ENCODE peak calls at places on chromosomes 5 and 9, in nine cellular contexts. One of them, this sample, is unnamed.

GRCh38 chr9:82101475-82101874 is 112.9 kb downstream of the SPATA31D1 start:
- DNase-seq in A673: no peak
- DNase-seq in fibroblast of the aortic adventitia: no peak
- DNase-seq in stomach: no peak
- DNase-seq in cardiac muscle cell: no peak
- DNase-seq in neural crest cell: no peak
- DNase-seq in CD8-positive, alpha-beta T cell: no peak
- DNase-seq in ovary: no peak
- DNase-seq in BJ: no peak
- DNase-seq in this sample: no peak

GRCh38 chr9:111992523-111992922 is 95.9 kb downstream of the UGCG start:
- DNase-seq in A673: no peak
- DNase-seq in fibroblast of the aortic adventitia: peak
- DNase-seq in stomach: no peak
- DNase-seq in cardiac muscle cell: no peak
- DNase-seq in neural crest cell: no peak
- DNase-seq in CD8-positive, alpha-beta T cell: no peak
- DNase-seq in ovary: no peak
- DNase-seq in BJ: no peak
- DNase-seq in this sample: no peak

GRCh38 chr5:77354454-77354853 is 137.7 kb downstream of the WDR41 start:
- DNase-seq in A673: no peak
- DNase-seq in fibroblast of the aortic adventitia: no peak
- DNase-seq in stomach: no peak
- DNase-seq in cardiac muscle cell: no peak
- DNase-seq in neural crest cell: no peak
- DNase-seq in CD8-positive, alpha-beta T cell: no peak
- DNase-seq in ovary: no peak
- DNase-seq in BJ: no peak
- DNase-seq in this sample: no peak

GRCh38 chr9:25724424-25724823 is 46.2 kb upstream of the TUSC1 start:
- DNase-seq in A673: no peak
- DNase-seq in fibroblast of the aortic adventitia: peak
- DNase-seq in stomach: no peak
- DNase-seq in cardiac muscle cell: no peak
- DNase-seq in neural crest cell: no peak
- DNase-seq in CD8-positive, alpha-beta T cell: no peak
- DNase-seq in ovary: no peak
- DNase-seq in BJ: no peak
- DNase-seq in this sample: no peak

GRCh38 chr9:134781895-134782294 is 98.7 kb upstream of the FCN2 start:
- DNase-seq in A673: peak
- DNase-seq in fibroblast of the aortic adventitia: no peak
- DNase-seq in stomach: no peak
- DNase-seq in cardiac muscle cell: peak
- DNase-seq in neural crest cell: no peak
- DNase-seq in CD8-positive, alpha-beta T cell: no peak
- DNase-seq in ovary: no peak
- DNase-seq in BJ: no peak
- DNase-seq in this sample: no peak

GRCh38 chr5:1666812-1667588 is 132.6 kb downstream of the MRPL36 start:
- DNase-seq in A673: peak
- DNase-seq in fibroblast of the aortic adventitia: no peak
- DNase-seq in stomach: peak
- DNase-seq in cardiac muscle cell: peak
- DNase-seq in neural crest cell: peak
- DNase-seq in CD8-positive, alpha-beta T cell: peak
- DNase-seq in ovary: peak
- DNase-seq in BJ: no peak
- DNase-seq in this sample: no peak

GRCh38 chr9:109986423-109987055 is 206.5 kb downstream of the PALM2AKAP2 start:
- DNase-seq in A673: no peak
- DNase-seq in fibroblast of the aortic adventitia: peak
- DNase-seq in stomach: no peak
- DNase-seq in cardiac muscle cell: no peak
- DNase-seq in neural crest cell: no peak
- DNase-seq in CD8-positive, alpha-beta T cell: no peak
- DNase-seq in ovary: no peak
- DNase-seq in BJ: peak
- DNase-seq in this sample: no peak

GRCh38 chr5:61680247-61680646 is 348.2 kb downstream of the ZSWIM6 start:
- DNase-seq in A673: no peak
- DNase-seq in fibroblast of the aortic adventitia: no peak
- DNase-seq in stomach: no peak
- DNase-seq in cardiac muscle cell: no peak
- DNase-seq in neural crest cell: no peak
- DNase-seq in CD8-positive, alpha-beta T cell: no peak
- DNase-seq in ovary: no peak
- DNase-seq in BJ: no peak
- DNase-seq in this sample: no peak

GRCh38 chr9:125674981-125675973 is 31.7 kb downstream of the MAPKAP1 start:
- DNase-seq in A673: peak
- DNase-seq in fibroblast of the aortic adventitia: peak
- DNase-seq in stomach: no peak
- DNase-seq in cardiac muscle cell: no peak
- DNase-seq in neural crest cell: no peak
- DNase-seq in CD8-positive, alpha-beta T cell: no peak
- DNase-seq in ovary: no peak
- DNase-seq in BJ: peak
- DNase-seq in this sample: no peak

GRCh38 chr5:180609817-180610550 is 18.7 kb upstream of the SCGB3A1 start:
- DNase-seq in A673: no peak
- DNase-seq in fibroblast of the aortic adventitia: no peak
- DNase-seq in stomach: no peak
- DNase-seq in cardiac muscle cell: no peak
- DNase-seq in neural crest cell: no peak
- DNase-seq in CD8-positive, alpha-beta T cell: no peak
- DNase-seq in ovary: no peak
- DNase-seq in BJ: no peak
- DNase-seq in this sample: no peak

GRCh38 chr5:122458278-122458872 is 146.3 kb downstream of the SNCAIP start:
- DNase-seq in A673: peak
- DNase-seq in fibroblast of the aortic adventitia: peak
- DNase-seq in stomach: no peak
- DNase-seq in cardiac muscle cell: peak
- DNase-seq in neural crest cell: no peak
- DNase-seq in CD8-positive, alpha-beta T cell: no peak
- DNase-seq in ovary: no peak
- DNase-seq in BJ: no peak
- DNase-seq in this sample: no peak

GRCh38 chr5:1544294-1545010 is 20.7 kb upstream of the LPCAT1 start:
- DNase-seq in A673: no peak
- DNase-seq in fibroblast of the aortic adventitia: no peak
- DNase-seq in stomach: no peak
- DNase-seq in cardiac muscle cell: no peak
- DNase-seq in neural crest cell: no peak
- DNase-seq in CD8-positive, alpha-beta T cell: no peak
- DNase-seq in ovary: no peak
- DNase-seq in BJ: no peak
- DNase-seq in this sample: no peak

GRCh38 chr5:125227333-125228075 is 481.1 kb upstream of the ZNF608 start:
- DNase-seq in A673: peak
- DNase-seq in fibroblast of the aortic adventitia: peak
- DNase-seq in stomach: no peak
- DNase-seq in cardiac muscle cell: peak
- DNase-seq in neural crest cell: peak
- DNase-seq in CD8-positive, alpha-beta T cell: no peak
- DNase-seq in ovary: no peak
- DNase-seq in BJ: no peak
- DNase-seq in this sample: no peak

GRCh38 chr5:126195410-126196100 is 227.7 kb upstream of the GRAMD2B start:
- DNase-seq in A673: no peak
- DNase-seq in fibroblast of the aortic adventitia: no peak
- DNase-seq in stomach: no peak
- DNase-seq in cardiac muscle cell: no peak
- DNase-seq in neural crest cell: no peak
- DNase-seq in CD8-positive, alpha-beta T cell: no peak
- DNase-seq in ovary: no peak
- DNase-seq in BJ: no peak
- DNase-seq in this sample: no peak

GRCh38 chr5:141003791-141004601 is 37.7 kb downstream of the PCDHAC2 start:
- DNase-seq in A673: peak
- DNase-seq in fibroblast of the aortic adventitia: no peak
- DNase-seq in stomach: peak
- DNase-seq in cardiac muscle cell: peak
- DNase-seq in neural crest cell: no peak
- DNase-seq in CD8-positive, alpha-beta T cell: no peak
- DNase-seq in ovary: no peak
- DNase-seq in BJ: no peak
- DNase-seq in this sample: no peak

GRCh38 chr5:169599451-169599850 is 15.9 kb downstream of the SPDL1 start:
- DNase-seq in A673: no peak
- DNase-seq in fibroblast of the aortic adventitia: no peak
- DNase-seq in stomach: peak
- DNase-seq in cardiac muscle cell: peak
- DNase-seq in neural crest cell: no peak
- DNase-seq in CD8-positive, alpha-beta T cell: no peak
- DNase-seq in ovary: no peak
- DNase-seq in BJ: no peak
- DNase-seq in this sample: no peak
- TF ChIP-seq CTCF in A673: no peak
- TF ChIP-seq CTCF in fibroblast of the aortic adventitia: no peak
- TF ChIP-seq CTCF in stomach: no peak
- TF ChIP-seq CTCF in cardiac muscle cell: no peak
- TF ChIP-seq CTCF in neural crest cell: no peak
- TF ChIP-seq CTCF in CD8-positive, alpha-beta T cell: no peak
- TF ChIP-seq CTCF in ovary: no peak
- TF ChIP-seq CTCF in BJ: no peak
- TF ChIP-seq CTCF in this sample: no peak

DNA sequence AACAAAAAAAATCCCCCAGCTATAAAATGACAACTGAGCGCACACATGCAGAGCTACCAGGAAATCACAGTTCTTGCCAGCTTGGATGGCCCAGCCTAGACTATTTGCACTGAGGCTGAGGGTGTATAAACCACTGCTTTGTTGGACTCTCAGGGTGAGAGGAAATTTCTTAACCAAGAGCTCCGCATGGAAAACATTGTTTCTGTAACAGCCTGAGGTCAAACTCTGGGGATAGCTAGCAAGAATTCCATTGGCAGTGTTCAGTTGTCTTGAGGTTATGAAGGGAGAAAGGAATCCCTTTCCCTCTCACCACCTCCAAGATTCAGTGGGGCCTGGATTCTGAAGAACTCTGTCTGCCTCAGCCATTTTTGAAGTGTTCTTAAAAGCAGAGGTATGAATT is 360.0 kb downstream of the OSTF1 start:
- DNase-seq in A673: no peak
- DNase-seq in fibroblast of the aortic adventitia: no peak
- DNase-seq in stomach: no peak
- DNase-seq in cardiac muscle cell: no peak
- DNase-seq in neural crest cell: no peak
- DNase-seq in CD8-positive, alpha-beta T cell: no peak
- DNase-seq in ovary: no peak
- DNase-seq in BJ: no peak
- DNase-seq in this sample: peak
- TF ChIP-seq CTCF in A673: no peak
- TF ChIP-seq CTCF in fibroblast of the aortic adventitia: no peak
- TF ChIP-seq CTCF in stomach: no peak
- TF ChIP-seq CTCF in cardiac muscle cell: no peak
- TF ChIP-seq CTCF in neural crest cell: no peak
- TF ChIP-seq CTCF in CD8-positive, alpha-beta T cell: no peak
- TF ChIP-seq CTCF in ovary: no peak
- TF ChIP-seq CTCF in BJ: no peak
- TF ChIP-seq CTCF in this sample: no peak

DNA sequence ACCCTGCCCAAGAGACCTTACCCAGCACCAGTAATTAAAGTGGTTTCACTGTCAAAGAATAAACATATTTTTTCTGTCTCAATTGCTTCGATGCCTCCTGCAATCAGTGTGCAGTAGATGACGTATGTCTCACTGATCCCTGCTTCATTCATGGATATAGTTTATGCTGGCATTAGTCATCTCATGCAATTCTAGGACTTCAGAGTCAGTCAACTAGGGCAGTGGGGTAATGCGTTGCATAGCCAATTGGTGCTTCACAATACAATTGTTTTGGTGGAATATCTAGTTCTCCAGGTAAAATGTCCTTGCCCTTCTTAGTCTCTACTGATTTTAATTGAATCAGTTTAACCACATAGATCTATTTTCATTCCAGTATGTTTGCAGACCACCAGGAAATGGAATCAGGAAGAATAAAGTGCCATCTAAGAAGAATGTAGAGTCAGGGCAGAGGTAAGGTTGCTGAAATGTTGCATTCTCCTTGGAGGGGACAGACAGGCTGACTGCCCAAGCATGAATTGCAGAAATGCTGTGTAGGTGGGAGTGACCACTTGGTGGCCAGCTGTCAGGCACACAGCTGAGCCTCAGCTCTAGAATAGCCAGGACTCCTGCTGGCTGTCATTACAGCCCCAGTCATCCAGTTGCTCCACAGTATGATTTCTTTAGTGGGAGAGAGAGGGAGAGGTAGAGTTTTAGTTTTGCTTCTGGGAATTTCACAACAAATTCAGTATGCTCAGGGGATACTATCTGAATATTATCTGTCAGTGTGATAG is 73.5 kb upstream of the MEGF10 start:
- DNase-seq in A673: no peak
- DNase-seq in fibroblast of the aortic adventitia: no peak
- DNase-seq in stomach: no peak
- DNase-seq in cardiac muscle cell: peak
- DNase-seq in neural crest cell: no peak
- DNase-seq in CD8-positive, alpha-beta T cell: no peak
- DNase-seq in ovary: no peak
- DNase-seq in BJ: no peak
- DNase-seq in this sample: no peak
- TF ChIP-seq CTCF in A673: no peak
- TF ChIP-seq CTCF in fibroblast of the aortic adventitia: no peak
- TF ChIP-seq CTCF in stomach: no peak
- TF ChIP-seq CTCF in cardiac muscle cell: no peak
- TF ChIP-seq CTCF in neural crest cell: peak
- TF ChIP-seq CTCF in CD8-positive, alpha-beta T cell: no peak
- TF ChIP-seq CTCF in ovary: no peak
- TF ChIP-seq CTCF in BJ: no peak
- TF ChIP-seq CTCF in this sample: no peak

DNA sequence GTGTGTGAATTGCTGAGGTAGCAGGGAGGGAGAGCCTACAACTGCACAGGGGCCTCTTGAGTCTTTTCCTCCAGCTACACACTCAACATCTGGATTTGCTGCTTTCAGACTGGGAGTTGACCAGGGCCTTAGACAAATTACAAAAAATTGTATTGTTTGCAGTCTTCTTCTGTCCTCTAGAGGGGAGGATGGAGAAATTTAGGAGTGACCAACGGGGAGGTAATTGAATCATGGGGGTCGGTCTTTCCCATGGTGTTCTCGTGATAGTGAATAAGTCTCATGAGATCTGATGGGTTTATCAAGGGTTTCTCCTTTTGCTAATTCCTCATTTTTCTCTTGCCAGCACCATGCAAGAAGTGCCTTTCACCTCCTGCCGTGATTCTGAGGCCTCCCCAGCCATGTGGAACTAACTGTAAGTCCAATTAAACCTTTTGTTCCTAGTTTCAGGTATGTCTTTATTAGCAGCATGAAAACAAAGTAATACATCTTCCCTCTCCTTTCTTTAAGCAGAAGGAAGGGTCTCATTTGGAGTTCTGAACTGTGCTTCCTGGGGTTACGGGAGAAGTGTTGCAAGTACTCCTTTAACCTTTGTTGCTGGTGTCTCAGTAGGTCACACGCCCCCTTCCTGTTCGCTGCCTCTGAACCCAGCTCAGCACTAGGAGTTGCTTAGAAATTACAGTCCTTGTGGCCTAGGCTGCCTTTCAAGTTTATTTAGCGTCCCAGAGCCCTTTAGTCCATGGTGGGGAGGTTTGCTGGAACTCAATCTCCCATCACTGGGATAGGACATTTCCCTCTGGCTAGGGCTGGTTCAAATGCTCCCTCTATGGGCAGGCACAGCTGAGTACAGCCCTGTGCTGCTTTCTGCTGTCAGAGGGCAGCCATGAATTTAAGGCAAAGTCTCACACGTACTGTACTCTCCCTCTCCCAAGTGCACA is 4.4 kb downstream of the IFNA8 start:
- DNase-seq in A673: no peak
- DNase-seq in fibroblast of the aortic adventitia: no peak
- DNase-seq in stomach: no peak
- DNase-seq in cardiac muscle cell: no peak
- DNase-seq in neural crest cell: no peak
- DNase-seq in CD8-positive, alpha-beta T cell: no peak
- DNase-seq in ovary: no peak
- DNase-seq in BJ: no peak
- DNase-seq in this sample: no peak
- TF ChIP-seq CTCF in A673: peak
- TF ChIP-seq CTCF in fibroblast of the aortic adventitia: peak
- TF ChIP-seq CTCF in stomach: no peak
- TF ChIP-seq CTCF in cardiac muscle cell: peak
- TF ChIP-seq CTCF in neural crest cell: peak
- TF ChIP-seq CTCF in CD8-positive, alpha-beta T cell: no peak
- TF ChIP-seq CTCF in ovary: no peak
- TF ChIP-seq CTCF in BJ: peak
- TF ChIP-seq CTCF in this sample: no peak

This sample was measured in gastrocnemius medialis.